ENCODE peak calls at places on chromosomes 13 and 19, in five cellular contexts. I is AG04449, N is natural killer cell, P is AG04450, Q is coronary artery. C is an unnamed sample.

GRCh38 chr19:33071887-33072286 is 7.2 kb upstream of the RHPN2 start:
- DNase-seq in I (no peak), N (no peak), P (no peak), Q (no peak), C (no peak)

GRCh38 chr19:50820549-50821247 is 2.9 kb downstream of the KLK1 start:
- DNase-seq in I (no peak), N (no peak), P (no peak), Q (no peak), C (peak; percentile 77)

GRCh38 chr19:38538793-38539528 is 78.8 kb downstream of the MAP4K1 start:
- DNase-seq in I (no peak), N (no peak), P (no peak), Q (no peak), C (no peak)

GRCh38 chr13:28137556-28137955 is 789 bp upstream of the PAN3 start:
- DNase-seq in I (no peak), N (no peak), P (no peak), Q (no peak), C (no peak)

GRCh38 chr13:47036291-47037008 is 139.6 kb upstream of the HTR2A start:
- DNase-seq in I (no peak), N (no peak), P (no peak), Q (no peak), C (peak; percentile 45)

GRCh38 chr13:78826312-78826711 is 167.4 kb upstream of the OBI1 start:
- DNase-seq in I (no peak), N (no peak), P (no peak), Q (no peak), C (no peak)

GRCh38 chr19:38004505-38005223 is 97.7 kb downstream of the SIPA1L3 start:
- DNase-seq in I (peak; percentile 94), N (no peak), P (peak; percentile 91), Q (peak; percentile 91), C (peak; percentile 81)

GRCh38 chr19:10288662-10289166 is 1.0 kb upstream of the ICAM5 start:
- DNase-seq in I (no peak), N (no peak), P (no peak), Q (no peak), C (peak; percentile 78)

GRCh38 chr13:29640665-29641064 is 45.2 kb upstream of the SLC7A1 start:
- DNase-seq in I (no peak), N (no peak), P (no peak), Q (no peak), C (no peak)

GRCh38 chr19:18796239-18796638 is 5.1 kb upstream of the COMP start:
- DNase-seq in I (no peak), N (no peak), P (no peak), Q (no peak), C (no peak)

GRCh38 chr19:4537953-4538600 is 1.8 kb downstream of the LRG1 start:
- DNase-seq in I (no peak), N (no peak), P (no peak), Q (no peak), C (no peak)

GRCh38 chr13:43785166-43785680 is 1.5 kb downstream of the ENOX1 start:
- DNase-seq in I (no peak), N (no peak), P (no peak), Q (no peak), C (no peak)

GRCh38 chr19:33408116-33408515 is 34.6 kb downstream of the CEBPG start:
- DNase-seq in I (no peak), N (no peak), P (no peak), Q (no peak), C (no peak)

GRCh38 chr13:26605845-26606244 is 48.4 kb downstream of the WASF3 start:
- DNase-seq in I (no peak), N (no peak), P (no peak), Q (no peak), C (no peak)

GRCh38 chr19:55418185-55418584 is 10.6 kb upstream of the UBE2S start:
- DNase-seq in I (peak; percentile 63), N (no peak), P (peak; percentile 73), Q (no peak), C (peak; percentile 71)

GRCh38 chr13:43159007-43159406 is 135.6 kb downstream of the DNAJC15 start:
- DNase-seq in I (no peak), N (no peak), P (peak; percentile 3), Q (no peak), C (no peak)

GRCh38 chr19:1230585-1231489 is 7.0 kb downstream of the CBARP start:
- DNase-seq in I (no peak), N (no peak), P (no peak), Q (no peak), C (no peak)
- TF ChIP-seq CTCF in I (no peak), N (no peak), P (no peak), Q (no peak), C (no peak)

GRCh38 chr13:98103942-98104880 is 38.7 kb upstream of the FARP1 start:
- DNase-seq in I (no peak), N (no peak), P (no peak), Q (no peak), C (no peak)
- TF ChIP-seq CTCF in I (peak; percentile 19), N (no peak), P (peak; percentile 49), Q (no peak), C (no peak)

GRCh38 chr13:41503386-41503785 is 46.0 kb downstream of the RGCC start:
- DNase-seq in I (no peak), N (no peak), P (no peak), Q (no peak), C (no peak)

GRCh38 chr13:41502676-41503075 is 45.3 kb downstream of the RGCC start:
- DNase-seq in I (no peak), N (no peak), P (no peak), Q (no peak), C (peak; percentile 42)

GRCh38 chr13:41500501-41500900 is 43.2 kb downstream of the RGCC start:
- DNase-seq in I (no peak), N (no peak), P (no peak), Q (no peak), C (no peak)

GRCh38 chr13:41501281-41501680 is 43.9 kb downstream of the RGCC start:
- DNase-seq in I (no peak), N (no peak), P (no peak), Q (no peak), C (no peak)

DNA sequence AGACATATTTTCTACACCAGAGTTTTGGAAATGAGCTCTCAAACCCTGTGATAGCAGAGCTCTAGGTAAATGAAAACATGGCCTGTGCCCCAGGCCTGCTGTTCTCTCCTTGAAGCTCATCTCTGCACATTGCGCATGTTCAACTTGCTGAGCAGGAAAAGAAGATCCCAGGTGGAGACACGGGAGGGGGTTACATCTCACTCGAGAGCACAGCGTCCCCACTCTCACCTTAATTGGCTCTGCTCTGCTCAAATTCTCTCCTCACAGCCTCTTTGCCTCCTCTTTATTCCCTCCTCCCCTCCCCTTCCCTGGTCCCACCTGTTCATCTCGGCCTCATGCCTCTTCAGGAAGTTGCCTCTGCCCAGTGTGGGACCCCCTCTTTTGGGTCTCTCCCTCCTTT is 44.7 kb downstream of the RGCC start:
- DNase-seq in I (no peak), N (no peak), P (no peak), Q (no peak), C (no peak)
- TF ChIP-seq CTCF in I (no peak), N (no peak), P (no peak), Q (no peak), C (no peak)

GRCh38 chr13:70795484-70795883 is 687.2 kb upstream of the KLHL1 start:
- DNase-seq in I (no peak), N (no peak), P (no peak), Q (no peak), C (no peak)
- TF ChIP-seq CTCF in I (no peak), N (no peak), P (no peak), Q (no peak), C (no peak)

GRCh38 chr13:39341238-39341637 is 261.8 kb downstream of the LHFPL6 start:
- DNase-seq in I (no peak), N (no peak), P (no peak), Q (no peak), C (no peak)

GRCh38 chr13:39336964-39337363 is 266.0 kb downstream of the LHFPL6 start:
- DNase-seq in I (no peak), N (no peak), P (no peak), Q (no peak), C (no peak)

GRCh38 chr13:39330504-39330903 is 272.5 kb downstream of the LHFPL6 start:
- DNase-seq in I (no peak), N (no peak), P (no peak), Q (no peak), C (no peak)

GRCh38 chr13:39335721-39336120 is 267.3 kb downstream of the LHFPL6 start:
- DNase-seq in I (no peak), N (no peak), P (no peak), Q (no peak), C (no peak)

GRCh38 chr13:39336207-39336606 is 266.8 kb downstream of the LHFPL6 start:
- DNase-seq in I (no peak), N (no peak), P (no peak), Q (no peak), C (no peak)
- TF ChIP-seq CTCF in I (no peak), N (no peak), P (no peak), Q (no peak), C (no peak)

GRCh38 chr13:106710267-106710666 is 142.3 kb upstream of the ARGLU1 start:
- DNase-seq in I (no peak), N (no peak), P (no peak), Q (no peak), C (no peak)

GRCh38 chr13:106709509-106709908 is 141.6 kb upstream of the ARGLU1 start:
- DNase-seq in I (no peak), N (no peak), P (no peak), Q (no peak), C (no peak)

DNA sequence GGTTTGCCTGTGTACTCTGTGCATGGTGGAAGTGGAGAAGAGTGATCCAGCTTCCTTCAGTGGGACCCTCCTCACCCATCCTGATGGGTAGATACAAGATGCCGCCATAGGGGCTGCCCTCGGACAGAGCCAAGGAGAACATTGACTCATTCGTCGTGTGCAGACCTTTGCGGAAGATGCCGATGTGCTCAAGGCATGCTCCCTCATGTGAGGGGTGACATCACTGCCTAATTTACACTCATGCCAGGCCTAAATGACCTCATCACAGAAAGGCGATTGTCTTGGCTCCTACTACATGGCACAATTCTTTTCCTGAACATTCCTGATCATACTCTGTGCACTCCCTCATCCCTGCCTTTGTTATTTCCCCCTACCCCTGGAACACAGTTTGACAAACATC is 146.3 kb upstream of the ARGLU1 start:
- DNase-seq in I (no peak), N (no peak), P (no peak), Q (no peak), C (no peak)
- TF ChIP-seq CTCF in I (no peak), N (no peak), P (no peak), Q (no peak), C (no peak)

GRCh38 chr13:45119990-45120864 is at the start of gene GTF2F2:
- DNase-seq in I (peak; percentile 42), N (peak; percentile 86), P (peak; percentile 82), Q (peak; percentile 87), C (peak; percentile 91)
- TF ChIP-seq CTCF in I (no peak), N (no peak), P (no peak), Q (no peak), C (no peak)